ENCODE peak calls at places on chromosomes 16 and 17, in ten cellular contexts. M, Q, N, D, K, Z, V, J, I and B are unnamed samples.

GRCh38 chr16:82510041-82510440 is 116.7 kb upstream of the CDH13 start:
- DNase-seq in M (no peak), Q (no peak), N (no peak), D (no peak), K (no peak), Z (no peak), V (no peak), J (no peak), I (no peak), B (no peak)

GRCh38 chr17:50865060-50865867 is 890 bp downstream of the TOB1 start:
- DNase-seq in M (peak; percentile 73), Q (peak; percentile 76), N (no peak), D (peak; percentile 92), K (peak; percentile 38), Z (peak; percentile 72), V (peak; percentile 53), J (peak; percentile 56), I (no peak), B (peak; percentile 55)

GRCh38 chr16:27097671-27098275 is 31.0 kb downstream of the C16orf82 start:
- DNase-seq in M (no peak), Q (no peak), N (peak; percentile 19), D (peak; percentile 94), K (no peak), Z (peak; percentile 74), V (no peak), J (peak; percentile 9), I (peak; percentile 6), B (no peak)

GRCh38 chr17:43974541-43975315 is 21.0 kb upstream of the PYY start:
- DNase-seq in M (no peak), Q (no peak), N (no peak), D (no peak), K (no peak), Z (no peak), V (no peak), J (no peak), I (no peak), B (no peak)

GRCh38 chr17:62565817-62566216 is 61.7 kb upstream of the MRC2 start:
- DNase-seq in M (no peak), Q (no peak), N (no peak), D (no peak), K (peak; percentile 65), Z (no peak), V (no peak), J (no peak), I (no peak), B (no peak)

GRCh38 chr16:85832578-85833539 is 33.4 kb downstream of the COX4I1 start:
- DNase-seq in M (no peak), Q (no peak), N (no peak), D (no peak), K (no peak), Z (no peak), V (peak; percentile 78), J (no peak), I (no peak), B (peak; percentile 75)

GRCh38 chr17:72440961-72441360 is 320.1 kb downstream of the SOX9 start:
- DNase-seq in M (no peak), Q (no peak), N (no peak), D (no peak), K (no peak), Z (no peak), V (no peak), J (no peak), I (no peak), B (no peak)

GRCh38 chr17:38869647-38870258 is at the start of gene LASP1:
- DNase-seq in M (peak; percentile 80), Q (peak; percentile 84), N (peak; percentile 77), D (peak; percentile 97), K (peak; percentile 91), Z (peak; percentile 90), V (peak; percentile 93), J (peak; percentile 90), I (peak; percentile 93), B (peak; percentile 87)

GRCh38 chr16:5385115-5385514 is 287.5 kb upstream of the EEF2KMT start:
- DNase-seq in M (no peak), Q (no peak), N (no peak), D (no peak), K (no peak), Z (no peak), V (no peak), J (no peak), I (no peak), B (no peak)

GRCh38 chr17:21113106-21113690 is 13.6 kb upstream of the DHRS7B start:
- DNase-seq in M (no peak), Q (no peak), N (no peak), D (no peak), K (no peak), Z (no peak), V (no peak), J (no peak), I (no peak), B (no peak)

DNA sequence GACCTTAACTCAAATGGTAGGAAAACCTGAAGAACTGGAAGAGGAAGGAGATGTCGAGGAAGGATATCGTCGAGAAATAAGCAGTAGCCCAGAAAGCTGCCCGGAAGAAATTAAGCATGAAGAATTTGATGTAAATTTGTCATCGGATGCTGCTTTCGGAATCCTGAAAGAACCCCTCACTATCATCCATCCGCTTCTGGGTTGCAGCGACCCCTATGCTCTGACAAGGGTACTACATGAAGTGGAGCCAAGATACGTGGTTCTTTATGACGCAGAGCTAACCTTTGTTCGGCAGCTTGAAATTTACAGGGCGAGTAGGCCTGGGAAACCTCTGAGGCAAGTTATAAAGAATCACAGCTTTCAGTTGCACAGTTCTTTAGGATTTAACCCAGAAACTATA is 15.5 kb downstream of the ERCC4 start:
- DNase-seq in M (peak; percentile 79), Q (peak; percentile 91), N (no peak), D (no peak), K (no peak), Z (no peak), V (no peak), J (no peak), I (no peak), B (no peak)
- TF ChIP-seq CTCF in M (peak; percentile 94), Q (peak; percentile 96), N (peak; percentile 30), D (no peak), K (peak; percentile 67), Z (peak; percentile 38), V (peak; percentile 10), J (peak; percentile 67), I (peak; percentile 13), B (no peak)

GRCh38 chr16:11211977-11212818 is 43.8 kb downstream of the SOCS1 start:
- DNase-seq in M (no peak), Q (no peak), N (no peak), D (no peak), K (no peak), Z (no peak), V (no peak), J (no peak), I (no peak), B (no peak)

GRCh38 chr16:11210260-11210659 is 45.7 kb downstream of the SOCS1 start:
- DNase-seq in M (no peak), Q (no peak), N (no peak), D (no peak), K (no peak), Z (no peak), V (no peak), J (no peak), I (no peak), B (no peak)

GRCh38 chr16:11213373-11213772 is 42.6 kb downstream of the SOCS1 start:
- DNase-seq in M (no peak), Q (no peak), N (no peak), D (no peak), K (no peak), Z (no peak), V (no peak), J (no peak), I (no peak), B (no peak)

GRCh38 chr16:11212819-11213196 is 43.2 kb downstream of the SOCS1 start:
- DNase-seq in M (no peak), Q (no peak), N (no peak), D (no peak), K (no peak), Z (no peak), V (no peak), J (no peak), I (no peak), B (peak; percentile 31)

GRCh38 chr16:11211061-11211976 is 44.7 kb downstream of the SOCS1 start:
- DNase-seq in M (no peak), Q (no peak), N (no peak), D (no peak), K (no peak), Z (no peak), V (no peak), J (no peak), I (no peak), B (no peak)
- TF ChIP-seq CTCF in M (no peak), Q (no peak), N (no peak), D (no peak), K (no peak), Z (no peak), V (no peak), J (no peak), I (no peak), B (no peak)

DNA sequence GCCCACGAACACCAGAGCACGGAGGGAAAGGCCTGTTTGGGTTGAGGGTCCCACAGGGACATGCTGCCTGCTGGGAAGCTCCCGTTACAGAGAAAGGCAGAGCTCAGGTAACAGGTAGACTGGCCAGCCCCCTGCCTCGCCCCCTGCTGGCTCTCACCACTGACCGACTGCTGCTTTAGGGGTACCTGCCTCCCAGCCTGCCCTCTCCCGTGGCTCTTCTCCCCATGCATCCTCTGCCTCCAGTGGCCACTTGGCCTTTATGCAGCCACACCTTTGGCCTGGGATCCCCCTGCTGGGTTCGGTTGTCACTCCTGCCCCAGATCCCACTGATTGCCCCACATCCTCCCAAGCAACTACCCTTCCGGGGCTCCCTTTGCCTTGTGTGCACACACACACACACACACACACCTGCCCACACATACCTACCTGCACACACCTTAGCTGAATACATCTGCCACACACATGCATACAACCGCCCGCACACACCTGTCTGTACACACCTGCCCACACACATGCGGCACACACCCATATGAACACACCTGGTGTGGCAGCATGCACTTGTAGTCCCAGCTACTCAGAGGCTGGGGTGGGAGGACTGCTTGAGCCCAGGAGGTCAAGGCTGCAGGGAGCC is 7.1 kb downstream of the MCRIP1 start:
- DNase-seq in M (peak; percentile 45), Q (no peak), N (no peak), D (no peak), K (no peak), Z (no peak), V (no peak), J (no peak), I (no peak), B (no peak)
- TF ChIP-seq CTCF in M (no peak), Q (peak; percentile 47), N (no peak), D (no peak), K (no peak), Z (no peak), V (no peak), J (no peak), I (no peak), B (no peak)

DNA sequence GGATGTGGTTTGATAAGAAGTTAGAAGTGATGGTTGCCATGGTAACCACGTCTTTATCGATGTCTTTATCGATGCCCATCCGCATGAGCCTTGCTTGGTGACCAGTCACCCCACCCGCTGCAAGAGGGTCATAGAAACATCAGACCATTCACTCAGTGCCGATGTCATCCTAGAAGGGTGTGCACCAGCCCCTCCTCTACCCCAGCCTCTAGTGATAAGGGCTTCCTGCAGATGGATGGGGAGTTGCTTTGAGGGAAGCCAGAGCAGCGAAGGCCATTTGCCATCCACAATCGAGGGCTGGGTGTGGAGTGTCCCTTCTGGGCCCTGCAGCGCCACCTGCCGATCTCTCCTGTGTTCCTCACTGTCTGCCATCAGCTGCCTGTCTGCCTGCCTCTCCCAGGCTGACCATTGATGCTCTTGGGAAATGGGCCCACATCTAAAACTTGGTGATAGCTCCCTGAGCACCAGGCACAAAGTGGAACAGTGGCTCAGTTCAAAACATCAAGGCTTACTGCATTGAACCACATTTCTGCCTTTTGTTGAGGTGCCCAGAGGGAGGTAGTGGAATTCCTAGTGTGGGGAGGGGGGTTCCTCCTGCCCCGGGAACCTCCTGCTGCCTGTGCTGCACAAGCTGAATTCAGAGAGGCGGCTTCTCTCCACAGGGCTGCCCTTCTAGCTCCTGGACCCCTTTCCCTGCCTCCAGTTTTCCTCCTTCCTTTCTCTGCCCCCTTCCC is 8.9 kb downstream of the CALB2 start:
- DNase-seq in M (peak; percentile 92), Q (peak; percentile 93), N (no peak), D (no peak), K (no peak), Z (no peak), V (peak; percentile 65), J (peak; percentile 61), I (no peak), B (no peak)
- TF ChIP-seq CTCF in M (peak; percentile 80), Q (peak; percentile 95), N (peak; percentile 53), D (no peak), K (peak; percentile 58), Z (peak; percentile 41), V (peak; percentile 85), J (peak; percentile 40), I (peak; percentile 34), B (no peak)